ENCODE peak calls at places on chromosomes 13 and 19, in nine cellular contexts. One of them, this sample, is unnamed.

GRCh38 chr13:77860621-77861020 is 58.0 kb downstream of the EDNRB start:
- DNase-seq in activated CD4-positive, CD25-positive, alpha-beta regulatory T cell treated with anti-CD3 and anti-CD28 coated beads, Interleukin-2, amount 50 U/mL, for 72 hours: no peak
- DNase-seq in activated CD4-positive, alpha-beta memory T cell treated with anti-CD3 and anti-CD28 coated beads, Interleukin-2, amount 10 ng/mL, durations not matched to agents 7 days and 5 days: no peak
- DNase-seq in hepatocyte: no peak
- DNase-seq in adrenal gland: no peak
- DNase-seq in stimulated activated naive CD4-positive, alpha-beta T cell: no peak
- DNase-seq in tibial nerve: no peak
- DNase-seq in DMS53: no peak
- DNase-seq in memory B cell: no peak
- DNase-seq in this sample: no peak

GRCh38 chr19:46472592-46472991 is 1.2 kb upstream of the PNMA8A start:
- DNase-seq in activated CD4-positive, CD25-positive, alpha-beta regulatory T cell treated with anti-CD3 and anti-CD28 coated beads, Interleukin-2, amount 50 U/mL, for 72 hours: no peak
- DNase-seq in activated CD4-positive, alpha-beta memory T cell treated with anti-CD3 and anti-CD28 coated beads, Interleukin-2, amount 10 ng/mL, durations not matched to agents 7 days and 5 days: no peak
- DNase-seq in hepatocyte: no peak
- DNase-seq in adrenal gland: no peak
- DNase-seq in stimulated activated naive CD4-positive, alpha-beta T cell: no peak
- DNase-seq in tibial nerve: no peak
- DNase-seq in DMS53: no peak
- DNase-seq in memory B cell: no peak
- DNase-seq in this sample: no peak

GRCh38 chr13:29504691-29505090 is 90.8 kb downstream of the SLC7A1 start:
- DNase-seq in activated CD4-positive, CD25-positive, alpha-beta regulatory T cell treated with anti-CD3 and anti-CD28 coated beads, Interleukin-2, amount 50 U/mL, for 72 hours: no peak
- DNase-seq in activated CD4-positive, alpha-beta memory T cell treated with anti-CD3 and anti-CD28 coated beads, Interleukin-2, amount 10 ng/mL, durations not matched to agents 7 days and 5 days: no peak
- DNase-seq in hepatocyte: no peak
- DNase-seq in adrenal gland: no peak
- DNase-seq in stimulated activated naive CD4-positive, alpha-beta T cell: no peak
- DNase-seq in tibial nerve: no peak
- DNase-seq in DMS53: no peak
- DNase-seq in memory B cell: no peak
- DNase-seq in this sample: no peak

GRCh38 chr19:39645800-39646411 is 9.8 kb upstream of the LGALS16 start:
- DNase-seq in activated CD4-positive, CD25-positive, alpha-beta regulatory T cell treated with anti-CD3 and anti-CD28 coated beads, Interleukin-2, amount 50 U/mL, for 72 hours: no peak
- DNase-seq in activated CD4-positive, alpha-beta memory T cell treated with anti-CD3 and anti-CD28 coated beads, Interleukin-2, amount 10 ng/mL, durations not matched to agents 7 days and 5 days: peak; percentile 22
- DNase-seq in hepatocyte: peak; percentile 44
- DNase-seq in adrenal gland: no peak
- DNase-seq in stimulated activated naive CD4-positive, alpha-beta T cell: no peak
- DNase-seq in tibial nerve: no peak
- DNase-seq in DMS53: peak; percentile 21
- DNase-seq in memory B cell: no peak
- DNase-seq in this sample: no peak

GRCh38 chr19:41319500-41320184 is 9.7 kb downstream of the CCDC97 start:
- DNase-seq in activated CD4-positive, CD25-positive, alpha-beta regulatory T cell treated with anti-CD3 and anti-CD28 coated beads, Interleukin-2, amount 50 U/mL, for 72 hours: no peak
- DNase-seq in activated CD4-positive, alpha-beta memory T cell treated with anti-CD3 and anti-CD28 coated beads, Interleukin-2, amount 10 ng/mL, durations not matched to agents 7 days and 5 days: no peak
- DNase-seq in hepatocyte: peak; percentile 38
- DNase-seq in adrenal gland: peak; percentile 19
- DNase-seq in stimulated activated naive CD4-positive, alpha-beta T cell: no peak
- DNase-seq in tibial nerve: no peak
- DNase-seq in DMS53: no peak
- DNase-seq in memory B cell: no peak
- DNase-seq in this sample: no peak

GRCh38 chr13:79541426-79542049 is 60.6 kb downstream of the NDFIP2 start:
- DNase-seq in activated CD4-positive, CD25-positive, alpha-beta regulatory T cell treated with anti-CD3 and anti-CD28 coated beads, Interleukin-2, amount 50 U/mL, for 72 hours: no peak
- DNase-seq in activated CD4-positive, alpha-beta memory T cell treated with anti-CD3 and anti-CD28 coated beads, Interleukin-2, amount 10 ng/mL, durations not matched to agents 7 days and 5 days: no peak
- DNase-seq in hepatocyte: peak; percentile 60
- DNase-seq in adrenal gland: no peak
- DNase-seq in stimulated activated naive CD4-positive, alpha-beta T cell: peak; percentile 65
- DNase-seq in tibial nerve: peak; percentile 57
- DNase-seq in DMS53: peak; percentile 50
- DNase-seq in memory B cell: no peak
- DNase-seq in this sample: no peak

GRCh38 chr19:27925202-27925601 is 1287.7 kb downstream of the UQCRFS1 start:
- DNase-seq in activated CD4-positive, CD25-positive, alpha-beta regulatory T cell treated with anti-CD3 and anti-CD28 coated beads, Interleukin-2, amount 50 U/mL, for 72 hours: no peak
- DNase-seq in activated CD4-positive, alpha-beta memory T cell treated with anti-CD3 and anti-CD28 coated beads, Interleukin-2, amount 10 ng/mL, durations not matched to agents 7 days and 5 days: no peak
- DNase-seq in hepatocyte: no peak
- DNase-seq in adrenal gland: no peak
- DNase-seq in stimulated activated naive CD4-positive, alpha-beta T cell: no peak
- DNase-seq in tibial nerve: no peak
- DNase-seq in DMS53: no peak
- DNase-seq in memory B cell: no peak
- DNase-seq in this sample: no peak

GRCh38 chr13:28401303-28402056 is 93.4 kb downstream of the FLT1 start:
- DNase-seq in activated CD4-positive, CD25-positive, alpha-beta regulatory T cell treated with anti-CD3 and anti-CD28 coated beads, Interleukin-2, amount 50 U/mL, for 72 hours: no peak
- DNase-seq in activated CD4-positive, alpha-beta memory T cell treated with anti-CD3 and anti-CD28 coated beads, Interleukin-2, amount 10 ng/mL, durations not matched to agents 7 days and 5 days: no peak
- DNase-seq in hepatocyte: no peak
- DNase-seq in adrenal gland: no peak
- DNase-seq in stimulated activated naive CD4-positive, alpha-beta T cell: no peak
- DNase-seq in tibial nerve: no peak
- DNase-seq in DMS53: no peak
- DNase-seq in memory B cell: no peak
- DNase-seq in this sample: no peak

GRCh38 chr13:41401371-41401770 is 56.0 kb upstream of the RGCC start:
- DNase-seq in activated CD4-positive, CD25-positive, alpha-beta regulatory T cell treated with anti-CD3 and anti-CD28 coated beads, Interleukin-2, amount 50 U/mL, for 72 hours: no peak
- DNase-seq in activated CD4-positive, alpha-beta memory T cell treated with anti-CD3 and anti-CD28 coated beads, Interleukin-2, amount 10 ng/mL, durations not matched to agents 7 days and 5 days: no peak
- DNase-seq in hepatocyte: no peak
- DNase-seq in adrenal gland: no peak
- DNase-seq in stimulated activated naive CD4-positive, alpha-beta T cell: no peak
- DNase-seq in tibial nerve: no peak
- DNase-seq in DMS53: peak; percentile 5
- DNase-seq in memory B cell: no peak
- DNase-seq in this sample: no peak

GRCh38 chr13:44703371-44703770 is 127.2 kb upstream of the TSC22D1 start:
- DNase-seq in activated CD4-positive, CD25-positive, alpha-beta regulatory T cell treated with anti-CD3 and anti-CD28 coated beads, Interleukin-2, amount 50 U/mL, for 72 hours: no peak
- DNase-seq in activated CD4-positive, alpha-beta memory T cell treated with anti-CD3 and anti-CD28 coated beads, Interleukin-2, amount 10 ng/mL, durations not matched to agents 7 days and 5 days: no peak
- DNase-seq in hepatocyte: peak; percentile 23
- DNase-seq in adrenal gland: no peak
- DNase-seq in stimulated activated naive CD4-positive, alpha-beta T cell: no peak
- DNase-seq in tibial nerve: no peak
- DNase-seq in DMS53: no peak
- DNase-seq in memory B cell: no peak
- DNase-seq in this sample: no peak

GRCh38 chr19:50977626-50978025 is 6.1 kb downstream of the KLK7 start:
- DNase-seq in activated CD4-positive, CD25-positive, alpha-beta regulatory T cell treated with anti-CD3 and anti-CD28 coated beads, Interleukin-2, amount 50 U/mL, for 72 hours: no peak
- DNase-seq in activated CD4-positive, alpha-beta memory T cell treated with anti-CD3 and anti-CD28 coated beads, Interleukin-2, amount 10 ng/mL, durations not matched to agents 7 days and 5 days: no peak
- DNase-seq in hepatocyte: no peak
- DNase-seq in adrenal gland: no peak
- DNase-seq in stimulated activated naive CD4-positive, alpha-beta T cell: no peak
- DNase-seq in tibial nerve: no peak
- DNase-seq in DMS53: no peak
- DNase-seq in memory B cell: no peak
- DNase-seq in this sample: no peak

GRCh38 chr13:106446011-106446410 is 89.5 kb downstream of the EFNB2 start:
- DNase-seq in activated CD4-positive, CD25-positive, alpha-beta regulatory T cell treated with anti-CD3 and anti-CD28 coated beads, Interleukin-2, amount 50 U/mL, for 72 hours: no peak
- DNase-seq in activated CD4-positive, alpha-beta memory T cell treated with anti-CD3 and anti-CD28 coated beads, Interleukin-2, amount 10 ng/mL, durations not matched to agents 7 days and 5 days: no peak
- DNase-seq in hepatocyte: no peak
- DNase-seq in adrenal gland: no peak
- DNase-seq in stimulated activated naive CD4-positive, alpha-beta T cell: no peak
- DNase-seq in tibial nerve: no peak
- DNase-seq in DMS53: no peak
- DNase-seq in memory B cell: no peak
- DNase-seq in this sample: no peak

GRCh38 chr19:7101498-7102253 is 32.2 kb downstream of the ZNF557 start:
- DNase-seq in activated CD4-positive, CD25-positive, alpha-beta regulatory T cell treated with anti-CD3 and anti-CD28 coated beads, Interleukin-2, amount 50 U/mL, for 72 hours: no peak
- DNase-seq in activated CD4-positive, alpha-beta memory T cell treated with anti-CD3 and anti-CD28 coated beads, Interleukin-2, amount 10 ng/mL, durations not matched to agents 7 days and 5 days: no peak
- DNase-seq in hepatocyte: no peak
- DNase-seq in adrenal gland: no peak
- DNase-seq in stimulated activated naive CD4-positive, alpha-beta T cell: peak; percentile 73
- DNase-seq in tibial nerve: no peak
- DNase-seq in DMS53: no peak
- DNase-seq in memory B cell: no peak
- DNase-seq in this sample: no peak

GRCh38 chr13:106630650-106631049 is 62.7 kb upstream of the ARGLU1 start:
- DNase-seq in activated CD4-positive, CD25-positive, alpha-beta regulatory T cell treated with anti-CD3 and anti-CD28 coated beads, Interleukin-2, amount 50 U/mL, for 72 hours: no peak
- DNase-seq in activated CD4-positive, alpha-beta memory T cell treated with anti-CD3 and anti-CD28 coated beads, Interleukin-2, amount 10 ng/mL, durations not matched to agents 7 days and 5 days: no peak
- DNase-seq in hepatocyte: no peak
- DNase-seq in adrenal gland: no peak
- DNase-seq in stimulated activated naive CD4-positive, alpha-beta T cell: no peak
- DNase-seq in tibial nerve: no peak
- DNase-seq in DMS53: no peak
- DNase-seq in memory B cell: no peak
- DNase-seq in this sample: no peak

GRCh38 chr19:10643968-10644290 is 10.2 kb upstream of the ILF3 start:
- DNase-seq in activated CD4-positive, CD25-positive, alpha-beta regulatory T cell treated with anti-CD3 and anti-CD28 coated beads, Interleukin-2, amount 50 U/mL, for 72 hours: no peak
- DNase-seq in activated CD4-positive, alpha-beta memory T cell treated with anti-CD3 and anti-CD28 coated beads, Interleukin-2, amount 10 ng/mL, durations not matched to agents 7 days and 5 days: no peak
- DNase-seq in hepatocyte: peak; percentile 56
- DNase-seq in adrenal gland: no peak
- DNase-seq in stimulated activated naive CD4-positive, alpha-beta T cell: no peak
- DNase-seq in tibial nerve: no peak
- DNase-seq in DMS53: no peak
- DNase-seq in memory B cell: no peak
- DNase-seq in this sample: no peak

GRCh38 chr13:97879646-97880297 is 73.7 kb upstream of the IPO5 start:
- DNase-seq in activated CD4-positive, CD25-positive, alpha-beta regulatory T cell treated with anti-CD3 and anti-CD28 coated beads, Interleukin-2, amount 50 U/mL, for 72 hours: no peak
- DNase-seq in activated CD4-positive, alpha-beta memory T cell treated with anti-CD3 and anti-CD28 coated beads, Interleukin-2, amount 10 ng/mL, durations not matched to agents 7 days and 5 days: no peak
- DNase-seq in hepatocyte: no peak
- DNase-seq in adrenal gland: no peak
- DNase-seq in stimulated activated naive CD4-positive, alpha-beta T cell: no peak
- DNase-seq in tibial nerve: no peak
- DNase-seq in DMS53: no peak
- DNase-seq in memory B cell: no peak
- DNase-seq in this sample: no peak

GRCh38 chr19:3275583-3276340 is 51.3 kb downstream of the CELF5 start:
- DNase-seq in activated CD4-positive, CD25-positive, alpha-beta regulatory T cell treated with anti-CD3 and anti-CD28 coated beads, Interleukin-2, amount 50 U/mL, for 72 hours: peak; percentile 81
- DNase-seq in activated CD4-positive, alpha-beta memory T cell treated with anti-CD3 and anti-CD28 coated beads, Interleukin-2, amount 10 ng/mL, durations not matched to agents 7 days and 5 days: peak; percentile 92
- DNase-seq in hepatocyte: peak; percentile 93
- DNase-seq in adrenal gland: peak; percentile 61
- DNase-seq in stimulated activated naive CD4-positive, alpha-beta T cell: peak; percentile 97
- DNase-seq in tibial nerve: peak; percentile 16
- DNase-seq in DMS53: peak; percentile 76
- DNase-seq in memory B cell: peak; percentile 52
- DNase-seq in this sample: peak; percentile 76

GRCh38 chr13:30704596-30704995 is 30.7 kb upstream of the ALOX5AP start:
- DNase-seq in activated CD4-positive, CD25-positive, alpha-beta regulatory T cell treated with anti-CD3 and anti-CD28 coated beads, Interleukin-2, amount 50 U/mL, for 72 hours: no peak
- DNase-seq in activated CD4-positive, alpha-beta memory T cell treated with anti-CD3 and anti-CD28 coated beads, Interleukin-2, amount 10 ng/mL, durations not matched to agents 7 days and 5 days: no peak
- DNase-seq in hepatocyte: no peak
- DNase-seq in adrenal gland: no peak
- DNase-seq in stimulated activated naive CD4-positive, alpha-beta T cell: no peak
- DNase-seq in tibial nerve: no peak
- DNase-seq in DMS53: no peak
- DNase-seq in memory B cell: no peak
- DNase-seq in this sample: no peak

GRCh38 chr13:111256458-111256857 is 64.0 kb upstream of the TEX29 start:
- DNase-seq in activated CD4-positive, CD25-positive, alpha-beta regulatory T cell treated with anti-CD3 and anti-CD28 coated beads, Interleukin-2, amount 50 U/mL, for 72 hours: no peak
- DNase-seq in activated CD4-positive, alpha-beta memory T cell treated with anti-CD3 and anti-CD28 coated beads, Interleukin-2, amount 10 ng/mL, durations not matched to agents 7 days and 5 days: no peak
- DNase-seq in hepatocyte: no peak
- DNase-seq in adrenal gland: no peak
- DNase-seq in stimulated activated naive CD4-positive, alpha-beta T cell: no peak
- DNase-seq in tibial nerve: no peak
- DNase-seq in DMS53: no peak
- DNase-seq in memory B cell: no peak
- DNase-seq in this sample: no peak

GRCh38 chr19:5090780-5091575 is 122.1 kb downstream of the KDM4B start:
- DNase-seq in activated CD4-positive, CD25-positive, alpha-beta regulatory T cell treated with anti-CD3 and anti-CD28 coated beads, Interleukin-2, amount 50 U/mL, for 72 hours: no peak
- DNase-seq in activated CD4-positive, alpha-beta memory T cell treated with anti-CD3 and anti-CD28 coated beads, Interleukin-2, amount 10 ng/mL, durations not matched to agents 7 days and 5 days: no peak
- DNase-seq in hepatocyte: peak; percentile 87
- DNase-seq in adrenal gland: peak; percentile 56
- DNase-seq in stimulated activated naive CD4-positive, alpha-beta T cell: no peak
- DNase-seq in tibial nerve: peak; percentile 33
- DNase-seq in DMS53: no peak
- DNase-seq in memory B cell: no peak
- DNase-seq in this sample: no peak

GRCh38 chr13:20105161-20105689 is 55.6 kb downstream of the GJA3 start:
- DNase-seq in activated CD4-positive, CD25-positive, alpha-beta regulatory T cell treated with anti-CD3 and anti-CD28 coated beads, Interleukin-2, amount 50 U/mL, for 72 hours: no peak
- DNase-seq in activated CD4-positive, alpha-beta memory T cell treated with anti-CD3 and anti-CD28 coated beads, Interleukin-2, amount 10 ng/mL, durations not matched to agents 7 days and 5 days: no peak
- DNase-seq in hepatocyte: no peak
- DNase-seq in adrenal gland: no peak
- DNase-seq in stimulated activated naive CD4-positive, alpha-beta T cell: no peak
- DNase-seq in tibial nerve: no peak
- DNase-seq in DMS53: no peak
- DNase-seq in memory B cell: no peak
- DNase-seq in this sample: no peak

GRCh38 chr13:73702419-73703071 is 431.7 kb downstream of the KLF12 start:
- DNase-seq in activated CD4-positive, CD25-positive, alpha-beta regulatory T cell treated with anti-CD3 and anti-CD28 coated beads, Interleukin-2, amount 50 U/mL, for 72 hours: no peak
- DNase-seq in activated CD4-positive, alpha-beta memory T cell treated with anti-CD3 and anti-CD28 coated beads, Interleukin-2, amount 10 ng/mL, durations not matched to agents 7 days and 5 days: peak; percentile 49
- DNase-seq in hepatocyte: peak; percentile 22
- DNase-seq in adrenal gland: no peak
- DNase-seq in stimulated activated naive CD4-positive, alpha-beta T cell: peak; percentile 80
- DNase-seq in tibial nerve: no peak
- DNase-seq in DMS53: no peak
- DNase-seq in memory B cell: no peak
- DNase-seq in this sample: no peak

GRCh38 chr19:51342631-51343569 is 961 bp upstream of the VSIG10L start:
- DNase-seq in activated CD4-positive, CD25-positive, alpha-beta regulatory T cell treated with anti-CD3 and anti-CD28 coated beads, Interleukin-2, amount 50 U/mL, for 72 hours: no peak
- DNase-seq in activated CD4-positive, alpha-beta memory T cell treated with anti-CD3 and anti-CD28 coated beads, Interleukin-2, amount 10 ng/mL, durations not matched to agents 7 days and 5 days: no peak
- DNase-seq in hepatocyte: no peak
- DNase-seq in adrenal gland: no peak
- DNase-seq in stimulated activated naive CD4-positive, alpha-beta T cell: no peak
- DNase-seq in tibial nerve: no peak
- DNase-seq in DMS53: no peak
- DNase-seq in memory B cell: no peak
- DNase-seq in this sample: no peak

GRCh38 chr19:1855040-1855827 is 7.0 kb upstream of the REXO1 start:
- DNase-seq in activated CD4-positive, CD25-positive, alpha-beta regulatory T cell treated with anti-CD3 and anti-CD28 coated beads, Interleukin-2, amount 50 U/mL, for 72 hours: peak; percentile 81
- DNase-seq in activated CD4-positive, alpha-beta memory T cell treated with anti-CD3 and anti-CD28 coated beads, Interleukin-2, amount 10 ng/mL, durations not matched to agents 7 days and 5 days: peak; percentile 96
- DNase-seq in hepatocyte: peak; percentile 89
- DNase-seq in adrenal gland: peak; percentile 95
- DNase-seq in stimulated activated naive CD4-positive, alpha-beta T cell: peak; percentile 71
- DNase-seq in tibial nerve: peak; percentile 72
- DNase-seq in DMS53: peak; percentile 60
- DNase-seq in memory B cell: peak; percentile 58
- DNase-seq in this sample: peak; percentile 92